ENCODE peak calls at places on chromosome 17, in ten cellular contexts. R, D, P, Z, L, M, T, N, G and F are unnamed samples.

GRCh38 chr17:29760771-29761682 is 138.3 kb upstream of the CORO6 start:
- DNase-seq in T (peak; percentile 88), D (peak; percentile 83), Z (peak; percentile 94), G (peak; percentile 53), R (peak; percentile 92), N (no peak), P (peak; percentile 94), M (peak; percentile 92), L (peak; percentile 88), F (peak; percentile 85)

GRCh38 chr17:69672924-69673323 is 258.4 kb downstream of the MAP2K6 start:
- DNase-seq in N (no peak), T (no peak), P (no peak), Z (no peak), G (no peak), M (no peak), D (no peak), L (peak; percentile 81), R (no peak), F (no peak)

GRCh38 chr17:48477235-48477634 is 47.2 kb upstream of the SKAP1 start:
- DNase-seq in P (no peak), Z (no peak), M (no peak), L (no peak), R (no peak), D (no peak), N (no peak), G (no peak), T (no peak), F (no peak)

GRCh38 chr17:5019475-5019956 is 15.7 kb downstream of the SLC52A1 start:
- DNase-seq in M (no peak), L (peak; percentile 34), T (no peak), P (no peak), G (no peak), R (peak; percentile 21), Z (peak; percentile 72), D (peak; percentile 30), N (no peak), F (no peak)

GRCh38 chr17:28720247-28720996 is 637 bp downstream of the RPL23A start:
- DNase-seq in N (no peak), L (no peak), R (no peak), T (peak; percentile 32), D (no peak), P (no peak), M (no peak), Z (no peak), G (no peak), F (no peak)

GRCh38 chr17:52207786-52208185 is 49.3 kb upstream of the CA10 start:
- DNase-seq in G (no peak), D (no peak), N (no peak), Z (no peak), M (no peak), T (no peak), R (no peak), L (no peak), P (no peak), F (no peak)

GRCh38 chr17:17117923-17118322 is 75.7 kb downstream of the MPRIP start:
- DNase-seq in T (no peak), G (no peak), R (no peak), P (no peak), M (no peak), D (no peak), N (no peak), L (no peak), Z (no peak), F (no peak)

GRCh38 chr17:74493381-74493833 is 27.0 kb downstream of the CD300A start:
- DNase-seq in M (peak; percentile 65), G (peak; percentile 71), Z (peak; percentile 51), D (peak; percentile 57), L (peak; percentile 30), N (peak; percentile 33), R (peak; percentile 71), T (peak; percentile 49), P (peak; percentile 81), F (peak; percentile 58)

GRCh38 chr17:47844814-47845453 is 3.9 kb upstream of the SCRN2 start:
- DNase-seq in L (peak; percentile 49), M (no peak), R (no peak), Z (no peak), D (no peak), T (no peak), P (no peak), G (no peak), N (no peak), F (no peak)

GRCh38 chr17:67488161-67488560 is 111.1 kb downstream of the PITPNC1 start:
- DNase-seq in D (no peak), R (no peak), G (no peak), T (no peak), L (no peak), Z (no peak), N (no peak), P (peak; percentile 85), M (no peak), F (no peak)